ENCODE peak calls at places on chromosome 1, in six cellular contexts. T, D, E, M, B and N are unnamed samples.

GRCh38 chr1:154586231-154586630 is 18.7 kb downstream of the CHRNB2 start:
- DNase-seq in T (no peak), D (no peak), E (no peak), M (no peak), B (no peak), N (no peak)

GRCh38 chr1:172252925-172253324 is 167.6 kb upstream of the C1orf105 start:
- DNase-seq in T (no peak), D (no peak), E (no peak), M (no peak), B (no peak), N (no peak)

GRCh38 chr1:211751438-211751837 is 76.0 kb upstream of the NEK2 start:
- DNase-seq in T (no peak), D (no peak), E (no peak), M (no peak), B (no peak), N (no peak)

GRCh38 chr1:201447911-201448871 is 20.8 kb downstream of the PHLDA3 start:
- DNase-seq in T (peak), D (peak), E (peak), M (peak), B (peak), N (no peak)

GRCh38 chr1:109040627-109041613 is 982 bp downstream of the WDR47 start:
- DNase-seq in T (peak), D (no peak), E (peak), M (no peak), B (no peak), N (no peak)

GRCh38 chr1:89221341-89221740 is 22.6 kb upstream of the GBP4 start:
- DNase-seq in T (no peak), D (no peak), E (no peak), M (no peak), B (no peak), N (no peak)

GRCh38 chr1:241592273-241592958 is 47.8 kb downstream of the CHML start:
- DNase-seq in T (peak), D (no peak), E (no peak), M (no peak), B (no peak), N (no peak)

GRCh38 chr1:87795615-87796337 is 467.1 kb downstream of the LMO4 start:
- DNase-seq in T (no peak), D (no peak), E (no peak), M (no peak), B (no peak), N (no peak)

GRCh38 chr1:2072109-2072806 is 22.0 kb downstream of the PRKCZ start:
- DNase-seq in T (no peak), D (no peak), E (peak), M (no peak), B (no peak), N (no peak)

GRCh38 chr1:16170283-16170673 is 14.4 kb upstream of the EPHA2 start:
- DNase-seq in T (no peak), D (no peak), E (no peak), M (no peak), B (no peak), N (no peak)

GRCh38 chr1:168236836-168237611 is 11.2 kb downstream of the SFT2D2 start:
- DNase-seq in T (no peak), D (no peak), E (no peak), M (peak), B (no peak), N (no peak)

GRCh38 chr1:110460253-110461220 is 9.6 kb downstream of the PROK1 start:
- DNase-seq in T (peak), D (peak), E (peak), M (peak), B (no peak), N (peak)

GRCh38 chr1:229251185-229251584 is 19.7 kb upstream of the RAB4A start:
- DNase-seq in T (no peak), D (no peak), E (no peak), M (no peak), B (no peak), N (no peak)

GRCh38 chr1:30982431-30982830 is 73.9 kb upstream of the SDC3 start:
- DNase-seq in T (no peak), D (no peak), E (no peak), M (no peak), B (no peak), N (no peak)

GRCh38 chr1:170707959-170708666 is 44.2 kb downstream of the PRRX1 start:
- DNase-seq in T (peak), D (peak), E (no peak), M (no peak), B (no peak), N (peak)

GRCh38 chr1:185861630-185862029 is 127.4 kb downstream of the HMCN1 start:
- DNase-seq in T (peak), D (no peak), E (no peak), M (no peak), B (no peak), N (no peak)

GRCh38 chr1:103160281-103160680 is 52.0 kb upstream of the COL11A1 start:
- DNase-seq in T (peak), D (no peak), E (no peak), M (no peak), B (no peak), N (no peak)

GRCh38 chr1:192610114-192610958 is 25.6 kb upstream of the RGS13 start:
- DNase-seq in T (peak), D (peak), E (no peak), M (no peak), B (no peak), N (no peak)

GRCh38 chr1:36396359-36396758 is 1.3 kb downstream of the LSM10 start:
- DNase-seq in T (no peak), D (no peak), E (no peak), M (no peak), B (no peak), N (no peak)

GRCh38 chr1:55696181-55696580 is 481.0 kb upstream of the USP24 start:
- DNase-seq in T (peak), D (no peak), E (peak), M (no peak), B (no peak), N (no peak)

GRCh38 chr1:6107409-6108356 is 62.0 kb downstream of the KCNAB2 start:
- DNase-seq in T (no peak), D (no peak), E (no peak), M (no peak), B (no peak), N (no peak)

GRCh38 chr1:113074237-113074636 is 1.2 kb downstream of the LRIG2 start:
- DNase-seq in T (peak), D (no peak), E (no peak), M (no peak), B (no peak), N (no peak)

GRCh38 chr1:46181343-46182260 is 5.3 kb upstream of the P3R3URF start:
- DNase-seq in T (peak), D (no peak), E (no peak), M (no peak), B (no peak), N (no peak)

GRCh38 chr1:18632711-18633427 is 2.2 kb downstream of the PAX7 start:
- DNase-seq in T (no peak), D (no peak), E (no peak), M (no peak), B (no peak), N (no peak)

GRCh38 chr1:29542476-29543015 is 306.2 kb downstream of the PTPRU start:
- DNase-seq in T (no peak), D (no peak), E (no peak), M (no peak), B (no peak), N (no peak)

GRCh38 chr1:224378855-224379631 is 22.4 kb downstream of the CNIH4 start:
- DNase-seq in T (no peak), D (no peak), E (no peak), M (no peak), B (no peak), N (no peak)